ENCODE peak calls at places on chromosomes 13 and 19, in ten cellular contexts. One of them, this sample, is unnamed.

GRCh38 chr13:92158335-92158734 is 759.9 kb downstream of the GPC5 start:
- DNase-seq in body of pancreas: no peak
- DNase-seq in cardiac muscle cell: peak; percentile 48
- DNase-seq in WTC11: no peak
- DNase-seq in tibial nerve: no peak
- DNase-seq in cardiac fibroblast: peak; percentile 43
- DNase-seq in colonic mucosa: no peak
- DNase-seq in breast epithelium: no peak
- DNase-seq in foreskin fibroblast: peak; percentile 41
- DNase-seq in endothelial cell of umbilical vein: no peak
- DNase-seq in this sample: peak; percentile 13

GRCh38 chr13:29707876-29708543 is 112.5 kb upstream of the SLC7A1 start:
- DNase-seq in body of pancreas: peak; percentile 53
- DNase-seq in cardiac muscle cell: peak; percentile 65
- DNase-seq in WTC11: peak; percentile 81
- DNase-seq in tibial nerve: no peak
- DNase-seq in cardiac fibroblast: peak; percentile 51
- DNase-seq in colonic mucosa: peak; percentile 35
- DNase-seq in breast epithelium: no peak
- DNase-seq in foreskin fibroblast: peak; percentile 76
- DNase-seq in endothelial cell of umbilical vein: peak; percentile 46
- DNase-seq in this sample: peak; percentile 25

GRCh38 chr13:31545616-31546015 is 193.7 kb upstream of the RXFP2 start:
- DNase-seq in body of pancreas: no peak
- DNase-seq in cardiac muscle cell: peak; percentile 62
- DNase-seq in WTC11: no peak
- DNase-seq in tibial nerve: no peak
- DNase-seq in cardiac fibroblast: peak; percentile 56
- DNase-seq in colonic mucosa: no peak
- DNase-seq in breast epithelium: no peak
- DNase-seq in foreskin fibroblast: peak; percentile 69
- DNase-seq in endothelial cell of umbilical vein: peak; percentile 31
- DNase-seq in this sample: no peak

GRCh38 chr19:5445071-5445470 is 10.1 kb upstream of the ZNRF4 start:
- DNase-seq in body of pancreas: no peak
- DNase-seq in cardiac muscle cell: no peak
- DNase-seq in WTC11: no peak
- DNase-seq in tibial nerve: no peak
- DNase-seq in cardiac fibroblast: no peak
- DNase-seq in colonic mucosa: no peak
- DNase-seq in breast epithelium: no peak
- DNase-seq in foreskin fibroblast: no peak
- DNase-seq in endothelial cell of umbilical vein: no peak
- DNase-seq in this sample: no peak

GRCh38 chr13:35484384-35484783 is 7.9 kb upstream of the MAB21L1 start:
- DNase-seq in body of pancreas: no peak
- DNase-seq in cardiac muscle cell: no peak
- DNase-seq in WTC11: no peak
- DNase-seq in tibial nerve: no peak
- DNase-seq in cardiac fibroblast: no peak
- DNase-seq in colonic mucosa: no peak
- DNase-seq in breast epithelium: no peak
- DNase-seq in foreskin fibroblast: peak; percentile 39
- DNase-seq in endothelial cell of umbilical vein: no peak
- DNase-seq in this sample: no peak

GRCh38 chr19:6038634-6039405 is 60.9 kb upstream of the RANBP3 start:
- DNase-seq in body of pancreas: no peak
- DNase-seq in cardiac muscle cell: no peak
- DNase-seq in WTC11: no peak
- DNase-seq in tibial nerve: no peak
- DNase-seq in cardiac fibroblast: no peak
- DNase-seq in colonic mucosa: no peak
- DNase-seq in breast epithelium: peak; percentile 39
- DNase-seq in foreskin fibroblast: no peak
- DNase-seq in endothelial cell of umbilical vein: no peak
- DNase-seq in this sample: no peak

GRCh38 chr19:56222901-56223300 is 20.8 kb downstream of the ZSCAN5C start:
- DNase-seq in body of pancreas: no peak
- DNase-seq in cardiac muscle cell: no peak
- DNase-seq in WTC11: peak; percentile 55
- DNase-seq in tibial nerve: no peak
- DNase-seq in cardiac fibroblast: no peak
- DNase-seq in colonic mucosa: no peak
- DNase-seq in breast epithelium: no peak
- DNase-seq in foreskin fibroblast: no peak
- DNase-seq in endothelial cell of umbilical vein: no peak
- DNase-seq in this sample: no peak

GRCh38 chr19:15977193-15977592 is 28.4 kb downstream of the OR10H4 start:
- DNase-seq in body of pancreas: peak; percentile 10
- DNase-seq in cardiac muscle cell: no peak
- DNase-seq in WTC11: no peak
- DNase-seq in tibial nerve: no peak
- DNase-seq in cardiac fibroblast: no peak
- DNase-seq in colonic mucosa: no peak
- DNase-seq in breast epithelium: no peak
- DNase-seq in foreskin fibroblast: no peak
- DNase-seq in endothelial cell of umbilical vein: no peak
- DNase-seq in this sample: no peak

GRCh38 chr13:81393110-81393509 is 1052.2 kb upstream of the SPRY2 start:
- DNase-seq in body of pancreas: no peak
- DNase-seq in cardiac muscle cell: no peak
- DNase-seq in WTC11: no peak
- DNase-seq in tibial nerve: no peak
- DNase-seq in cardiac fibroblast: no peak
- DNase-seq in colonic mucosa: no peak
- DNase-seq in breast epithelium: no peak
- DNase-seq in foreskin fibroblast: no peak
- DNase-seq in endothelial cell of umbilical vein: no peak
- DNase-seq in this sample: no peak

GRCh38 chr19:48565090-48565489 is 13.1 kb downstream of the SULT2B1 start:
- DNase-seq in body of pancreas: no peak
- DNase-seq in cardiac muscle cell: peak; percentile 40
- DNase-seq in WTC11: no peak
- DNase-seq in tibial nerve: no peak
- DNase-seq in cardiac fibroblast: peak; percentile 35
- DNase-seq in colonic mucosa: no peak
- DNase-seq in breast epithelium: no peak
- DNase-seq in foreskin fibroblast: peak; percentile 77
- DNase-seq in endothelial cell of umbilical vein: no peak
- DNase-seq in this sample: no peak

GRCh38 chr13:46552302-46552680 is 679 bp upstream of the LRCH1 start:
- DNase-seq in body of pancreas: no peak
- DNase-seq in cardiac muscle cell: no peak
- DNase-seq in WTC11: no peak
- DNase-seq in tibial nerve: no peak
- DNase-seq in cardiac fibroblast: no peak
- DNase-seq in colonic mucosa: peak; percentile 46
- DNase-seq in breast epithelium: no peak
- DNase-seq in foreskin fibroblast: no peak
- DNase-seq in endothelial cell of umbilical vein: no peak
- DNase-seq in this sample: no peak

GRCh38 chr19:17325881-17326594 is 8.6 kb downstream of the ANO8 start:
- DNase-seq in body of pancreas: no peak
- DNase-seq in cardiac muscle cell: no peak
- DNase-seq in WTC11: no peak
- DNase-seq in tibial nerve: peak; percentile 69
- DNase-seq in cardiac fibroblast: no peak
- DNase-seq in colonic mucosa: no peak
- DNase-seq in breast epithelium: no peak
- DNase-seq in foreskin fibroblast: no peak
- DNase-seq in endothelial cell of umbilical vein: no peak
- DNase-seq in this sample: no peak

GRCh38 chr13:107296804-107297203 is 728.9 kb upstream of the ARGLU1 start:
- DNase-seq in body of pancreas: no peak
- DNase-seq in cardiac muscle cell: no peak
- DNase-seq in WTC11: no peak
- DNase-seq in tibial nerve: no peak
- DNase-seq in cardiac fibroblast: no peak
- DNase-seq in colonic mucosa: no peak
- DNase-seq in breast epithelium: no peak
- DNase-seq in foreskin fibroblast: no peak
- DNase-seq in endothelial cell of umbilical vein: no peak
- DNase-seq in this sample: no peak

GRCh38 chr13:27339299-27339698 is 68.7 kb downstream of the RASL11A start:
- DNase-seq in body of pancreas: peak; percentile 47
- DNase-seq in cardiac muscle cell: peak; percentile 72
- DNase-seq in WTC11: peak; percentile 75
- DNase-seq in tibial nerve: peak; percentile 29
- DNase-seq in cardiac fibroblast: peak; percentile 52
- DNase-seq in colonic mucosa: peak; percentile 38
- DNase-seq in breast epithelium: no peak
- DNase-seq in foreskin fibroblast: peak; percentile 52
- DNase-seq in endothelial cell of umbilical vein: peak; percentile 58
- DNase-seq in this sample: no peak

GRCh38 chr19:10189631-10190425 is 4.9 kb downstream of the DNMT1 start:
- DNase-seq in body of pancreas: no peak
- DNase-seq in cardiac muscle cell: no peak
- DNase-seq in WTC11: no peak
- DNase-seq in tibial nerve: no peak
- DNase-seq in cardiac fibroblast: no peak
- DNase-seq in colonic mucosa: no peak
- DNase-seq in breast epithelium: no peak
- DNase-seq in foreskin fibroblast: peak; percentile 48
- DNase-seq in endothelial cell of umbilical vein: no peak
- DNase-seq in this sample: peak; percentile 70

GRCh38 chr13:106284358-106284757 is 251.1 kb downstream of the EFNB2 start:
- DNase-seq in body of pancreas: no peak
- DNase-seq in cardiac muscle cell: peak; percentile 3
- DNase-seq in WTC11: no peak
- DNase-seq in tibial nerve: no peak
- DNase-seq in cardiac fibroblast: no peak
- DNase-seq in colonic mucosa: no peak
- DNase-seq in breast epithelium: no peak
- DNase-seq in foreskin fibroblast: peak; percentile 42
- DNase-seq in endothelial cell of umbilical vein: peak; percentile 3
- DNase-seq in this sample: no peak

GRCh38 chr19:13511947-13512346 is 5.7 kb upstream of the CACNA1A start:
- DNase-seq in body of pancreas: no peak
- DNase-seq in cardiac muscle cell: no peak
- DNase-seq in WTC11: no peak
- DNase-seq in tibial nerve: no peak
- DNase-seq in cardiac fibroblast: no peak
- DNase-seq in colonic mucosa: no peak
- DNase-seq in breast epithelium: no peak
- DNase-seq in foreskin fibroblast: no peak
- DNase-seq in endothelial cell of umbilical vein: no peak
- DNase-seq in this sample: no peak

GRCh38 chr13:90562388-90562787 is 785.1 kb upstream of the MIR17HG start:
- DNase-seq in body of pancreas: no peak
- DNase-seq in cardiac muscle cell: no peak
- DNase-seq in WTC11: no peak
- DNase-seq in tibial nerve: no peak
- DNase-seq in cardiac fibroblast: no peak
- DNase-seq in colonic mucosa: no peak
- DNase-seq in breast epithelium: no peak
- DNase-seq in foreskin fibroblast: no peak
- DNase-seq in endothelial cell of umbilical vein: no peak
- DNase-seq in this sample: no peak

GRCh38 chr13:54194233-54195024 is 1165.8 kb downstream of the OLFM4 start:
- DNase-seq in body of pancreas: no peak
- DNase-seq in cardiac muscle cell: no peak
- DNase-seq in WTC11: no peak
- DNase-seq in tibial nerve: no peak
- DNase-seq in cardiac fibroblast: no peak
- DNase-seq in colonic mucosa: no peak
- DNase-seq in breast epithelium: no peak
- DNase-seq in foreskin fibroblast: no peak
- DNase-seq in endothelial cell of umbilical vein: no peak
- DNase-seq in this sample: no peak

GRCh38 chr19:3234800-3235199 is 10.3 kb downstream of the CELF5 start:
- DNase-seq in body of pancreas: no peak
- DNase-seq in cardiac muscle cell: no peak
- DNase-seq in WTC11: peak; percentile 80
- DNase-seq in tibial nerve: no peak
- DNase-seq in cardiac fibroblast: no peak
- DNase-seq in colonic mucosa: no peak
- DNase-seq in breast epithelium: no peak
- DNase-seq in foreskin fibroblast: no peak
- DNase-seq in endothelial cell of umbilical vein: no peak
- DNase-seq in this sample: no peak
- TF ChIP-seq CTCF in body of pancreas: no peak
- TF ChIP-seq CTCF in cardiac muscle cell: peak; percentile 22
- TF ChIP-seq CTCF in WTC11: peak; percentile 49
- TF ChIP-seq CTCF in tibial nerve: no peak
- TF ChIP-seq CTCF in cardiac fibroblast: peak; percentile 38
- TF ChIP-seq CTCF in colonic mucosa: no peak
- TF ChIP-seq CTCF in breast epithelium: no peak
- TF ChIP-seq CTCF in foreskin fibroblast: no peak
- TF ChIP-seq CTCF in endothelial cell of umbilical vein: peak; percentile 19
- TF ChIP-seq CTCF in this sample: peak; percentile 2

GRCh38 chr13:97344250-97345175 is 89.5 kb upstream of the RAP2A start:
- DNase-seq in body of pancreas: peak; percentile 75
- DNase-seq in cardiac muscle cell: peak; percentile 75
- DNase-seq in WTC11: peak; percentile 53
- DNase-seq in tibial nerve: peak; percentile 48
- DNase-seq in cardiac fibroblast: peak; percentile 80
- DNase-seq in colonic mucosa: peak; percentile 70
- DNase-seq in breast epithelium: no peak
- DNase-seq in foreskin fibroblast: peak; percentile 83
- DNase-seq in endothelial cell of umbilical vein: peak; percentile 78
- DNase-seq in this sample: peak; percentile 46
- TF ChIP-seq CTCF in body of pancreas: peak; percentile 49
- TF ChIP-seq CTCF in cardiac muscle cell: peak; percentile 75
- TF ChIP-seq CTCF in WTC11: no peak
- TF ChIP-seq CTCF in tibial nerve: peak; percentile 84
- TF ChIP-seq CTCF in cardiac fibroblast: peak; percentile 76
- TF ChIP-seq CTCF in colonic mucosa: peak; percentile 58
- TF ChIP-seq CTCF in breast epithelium: peak; percentile 78
- TF ChIP-seq CTCF in foreskin fibroblast: peak; percentile 72
- TF ChIP-seq CTCF in endothelial cell of umbilical vein: peak; percentile 56
- TF ChIP-seq CTCF in this sample: no peak

GRCh38 chr13:49791214-49791752 is 1.2 kb downstream of the KPNA3 start:
- DNase-seq in body of pancreas: peak; percentile 55
- DNase-seq in cardiac muscle cell: peak; percentile 42
- DNase-seq in WTC11: no peak
- DNase-seq in tibial nerve: peak; percentile 16
- DNase-seq in cardiac fibroblast: peak; percentile 50
- DNase-seq in colonic mucosa: peak; percentile 58
- DNase-seq in breast epithelium: no peak
- DNase-seq in foreskin fibroblast: peak; percentile 54
- DNase-seq in endothelial cell of umbilical vein: peak; percentile 58
- DNase-seq in this sample: peak; percentile 55
- TF ChIP-seq CTCF in body of pancreas: no peak
- TF ChIP-seq CTCF in cardiac muscle cell: peak; percentile 9
- TF ChIP-seq CTCF in WTC11: no peak
- TF ChIP-seq CTCF in tibial nerve: no peak
- TF ChIP-seq CTCF in cardiac fibroblast: no peak
- TF ChIP-seq CTCF in colonic mucosa: no peak
- TF ChIP-seq CTCF in breast epithelium: no peak
- TF ChIP-seq CTCF in foreskin fibroblast: peak; percentile 12
- TF ChIP-seq CTCF in endothelial cell of umbilical vein: no peak
- TF ChIP-seq CTCF in this sample: no peak

DNA sequence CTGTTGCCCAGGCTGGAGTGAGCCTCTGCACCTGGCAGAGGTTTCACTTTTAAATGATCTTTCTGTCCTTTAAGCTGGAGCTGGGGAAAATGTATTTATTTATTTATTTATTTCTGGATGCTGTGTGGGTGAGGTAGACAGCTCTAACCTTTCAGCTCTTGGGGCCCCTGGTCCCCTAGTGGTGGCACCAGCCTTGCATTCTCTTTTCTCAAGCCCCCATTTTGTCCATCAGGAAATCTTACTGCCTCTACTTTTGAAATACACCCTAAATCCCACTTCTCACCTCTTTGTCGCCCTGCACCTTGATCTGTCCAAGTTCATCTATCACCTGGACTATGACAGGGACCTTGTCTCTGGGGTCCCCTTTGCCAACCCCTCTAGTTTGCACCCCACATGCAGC is 2.1 kb upstream of the B9D2 start:
- DNase-seq in body of pancreas: no peak
- DNase-seq in cardiac muscle cell: no peak
- DNase-seq in WTC11: no peak
- DNase-seq in tibial nerve: no peak
- DNase-seq in cardiac fibroblast: no peak
- DNase-seq in colonic mucosa: no peak
- DNase-seq in breast epithelium: no peak
- DNase-seq in foreskin fibroblast: no peak
- DNase-seq in endothelial cell of umbilical vein: no peak
- DNase-seq in this sample: no peak
- TF ChIP-seq CTCF in body of pancreas: no peak
- TF ChIP-seq CTCF in cardiac muscle cell: peak; percentile 14
- TF ChIP-seq CTCF in WTC11: peak; percentile 7
- TF ChIP-seq CTCF in tibial nerve: no peak
- TF ChIP-seq CTCF in cardiac fibroblast: peak; percentile 14
- TF ChIP-seq CTCF in colonic mucosa: no peak
- TF ChIP-seq CTCF in breast epithelium: no peak
- TF ChIP-seq CTCF in foreskin fibroblast: no peak
- TF ChIP-seq CTCF in endothelial cell of umbilical vein: peak; percentile 21
- TF ChIP-seq CTCF in this sample: no peak